ENCODE peak calls at places on chromosome 14, in nine cellular contexts. One of them, this sample, is unnamed.
A peak's percentile ranks its signal among the peaks of the same experiment; 100 is the strongest.

GRCh38 chr14:91158091-91158790 is 44.4 kb downstream of the DGLUCY start:
- DNase-seq in stimulated activated naive CD8-positive, alpha-beta T cell treated with anti-CD3 and anti-CD28 coated beads, Interleukin-15, Interleukin-2, amounts not matched to agents 100 U/mL and 50 U/mL, for 24 hours: no peak
- DNase-seq in LoVo: no peak
- DNase-seq in stimulated activated CD4-positive, alpha-beta T cell treated with anti-CD3 and anti-CD28 coated beads, TNF-alpha, amount 100 ng/mL, for 4 hours: no peak
- DNase-seq in NB4: no peak
- DNase-seq in naive thymus-derived CD8-positive, alpha-beta T cell: no peak
- DNase-seq in RCC 7860: no peak
- DNase-seq in activated T-helper 1 cell treated with anti-CD3 and anti-CD28 coated beads, Interleukin-2, amount 50 U/mL, for 16 hours: no peak
- DNase-seq in hypothalamus: no peak
- DNase-seq in this sample: no peak

GRCh38 chr14:49621114-49621881 is 699 bp downstream of the MGAT2 start:
- DNase-seq in RCC 7860: no peak
- DNase-seq in stimulated activated naive CD8-positive, alpha-beta T cell treated with anti-CD3 and anti-CD28 coated beads, Interleukin-15, Interleukin-2, amounts not matched to agents 100 U/mL and 50 U/mL, for 24 hours: peak; percentile 75
- DNase-seq in hypothalamus: no peak
- DNase-seq in stimulated activated CD4-positive, alpha-beta T cell treated with anti-CD3 and anti-CD28 coated beads, TNF-alpha, amount 100 ng/mL, for 4 hours: no peak
- DNase-seq in naive thymus-derived CD8-positive, alpha-beta T cell: no peak
- DNase-seq in activated T-helper 1 cell treated with anti-CD3 and anti-CD28 coated beads, Interleukin-2, amount 50 U/mL, for 16 hours: no peak
- DNase-seq in NB4: peak; percentile 90
- DNase-seq in LoVo: no peak
- DNase-seq in this sample: peak; percentile 49

GRCh38 chr14:73491256-73491976 is 683 bp downstream of the RIOX1 start:
- DNase-seq in naive thymus-derived CD8-positive, alpha-beta T cell: peak; percentile 56
- DNase-seq in stimulated activated CD4-positive, alpha-beta T cell treated with anti-CD3 and anti-CD28 coated beads, TNF-alpha, amount 100 ng/mL, for 4 hours: peak; percentile 48
- DNase-seq in RCC 7860: peak; percentile 10
- DNase-seq in NB4: peak; percentile 78
- DNase-seq in stimulated activated naive CD8-positive, alpha-beta T cell treated with anti-CD3 and anti-CD28 coated beads, Interleukin-15, Interleukin-2, amounts not matched to agents 100 U/mL and 50 U/mL, for 24 hours: peak; percentile 78
- DNase-seq in hypothalamus: no peak
- DNase-seq in activated T-helper 1 cell treated with anti-CD3 and anti-CD28 coated beads, Interleukin-2, amount 50 U/mL, for 16 hours: peak; percentile 58
- DNase-seq in LoVo: peak; percentile 42
- DNase-seq in this sample: peak; percentile 54

GRCh38 chr14:104048758-104049496 is 36.6 kb upstream of the ASPG start:
- DNase-seq in NB4: no peak
- DNase-seq in naive thymus-derived CD8-positive, alpha-beta T cell: no peak
- DNase-seq in activated T-helper 1 cell treated with anti-CD3 and anti-CD28 coated beads, Interleukin-2, amount 50 U/mL, for 16 hours: no peak
- DNase-seq in stimulated activated naive CD8-positive, alpha-beta T cell treated with anti-CD3 and anti-CD28 coated beads, Interleukin-15, Interleukin-2, amounts not matched to agents 100 U/mL and 50 U/mL, for 24 hours: no peak
- DNase-seq in RCC 7860: no peak
- DNase-seq in hypothalamus: no peak
- DNase-seq in stimulated activated CD4-positive, alpha-beta T cell treated with anti-CD3 and anti-CD28 coated beads, TNF-alpha, amount 100 ng/mL, for 4 hours: no peak
- DNase-seq in LoVo: no peak
- DNase-seq in this sample: no peak

GRCh38 chr14:92340938-92341337 is 18.0 kb downstream of the SLC24A4 start:
- DNase-seq in stimulated activated CD4-positive, alpha-beta T cell treated with anti-CD3 and anti-CD28 coated beads, TNF-alpha, amount 100 ng/mL, for 4 hours: no peak
- DNase-seq in stimulated activated naive CD8-positive, alpha-beta T cell treated with anti-CD3 and anti-CD28 coated beads, Interleukin-15, Interleukin-2, amounts not matched to agents 100 U/mL and 50 U/mL, for 24 hours: peak; percentile 30
- DNase-seq in activated T-helper 1 cell treated with anti-CD3 and anti-CD28 coated beads, Interleukin-2, amount 50 U/mL, for 16 hours: no peak
- DNase-seq in naive thymus-derived CD8-positive, alpha-beta T cell: no peak
- DNase-seq in LoVo: no peak
- DNase-seq in hypothalamus: no peak
- DNase-seq in NB4: no peak
- DNase-seq in RCC 7860: no peak
- DNase-seq in this sample: no peak

GRCh38 chr14:54784657-54785056 is 118.0 kb downstream of the GCH1 start:
- DNase-seq in naive thymus-derived CD8-positive, alpha-beta T cell: no peak
- DNase-seq in LoVo: no peak
- DNase-seq in NB4: no peak
- DNase-seq in stimulated activated CD4-positive, alpha-beta T cell treated with anti-CD3 and anti-CD28 coated beads, TNF-alpha, amount 100 ng/mL, for 4 hours: no peak
- DNase-seq in stimulated activated naive CD8-positive, alpha-beta T cell treated with anti-CD3 and anti-CD28 coated beads, Interleukin-15, Interleukin-2, amounts not matched to agents 100 U/mL and 50 U/mL, for 24 hours: no peak
- DNase-seq in activated T-helper 1 cell treated with anti-CD3 and anti-CD28 coated beads, Interleukin-2, amount 50 U/mL, for 16 hours: no peak
- DNase-seq in hypothalamus: no peak
- DNase-seq in RCC 7860: no peak
- DNase-seq in this sample: no peak

GRCh38 chr14:72613196-72613974 is 280.5 kb downstream of the DPF3 start:
- DNase-seq in activated T-helper 1 cell treated with anti-CD3 and anti-CD28 coated beads, Interleukin-2, amount 50 U/mL, for 16 hours: no peak
- DNase-seq in LoVo: no peak
- DNase-seq in naive thymus-derived CD8-positive, alpha-beta T cell: no peak
- DNase-seq in stimulated activated CD4-positive, alpha-beta T cell treated with anti-CD3 and anti-CD28 coated beads, TNF-alpha, amount 100 ng/mL, for 4 hours: no peak
- DNase-seq in stimulated activated naive CD8-positive, alpha-beta T cell treated with anti-CD3 and anti-CD28 coated beads, Interleukin-15, Interleukin-2, amounts not matched to agents 100 U/mL and 50 U/mL, for 24 hours: no peak
- DNase-seq in NB4: peak; percentile 52
- DNase-seq in RCC 7860: peak; percentile 8
- DNase-seq in hypothalamus: no peak
- DNase-seq in this sample: no peak

GRCh38 chr14:38212996-38213395 is 5.3 kb downstream of the SSTR1 start:
- DNase-seq in activated T-helper 1 cell treated with anti-CD3 and anti-CD28 coated beads, Interleukin-2, amount 50 U/mL, for 16 hours: no peak
- DNase-seq in NB4: no peak
- DNase-seq in hypothalamus: no peak
- DNase-seq in stimulated activated CD4-positive, alpha-beta T cell treated with anti-CD3 and anti-CD28 coated beads, TNF-alpha, amount 100 ng/mL, for 4 hours: no peak
- DNase-seq in stimulated activated naive CD8-positive, alpha-beta T cell treated with anti-CD3 and anti-CD28 coated beads, Interleukin-15, Interleukin-2, amounts not matched to agents 100 U/mL and 50 U/mL, for 24 hours: no peak
- DNase-seq in LoVo: no peak
- DNase-seq in RCC 7860: no peak
- DNase-seq in naive thymus-derived CD8-positive, alpha-beta T cell: no peak
- DNase-seq in this sample: no peak

GRCh38 chr14:100541621-100542560 is 45.3 kb downstream of the BEGAIN start:
- DNase-seq in RCC 7860: no peak
- DNase-seq in NB4: no peak
- DNase-seq in activated T-helper 1 cell treated with anti-CD3 and anti-CD28 coated beads, Interleukin-2, amount 50 U/mL, for 16 hours: no peak
- DNase-seq in LoVo: no peak
- DNase-seq in hypothalamus: no peak
- DNase-seq in stimulated activated naive CD8-positive, alpha-beta T cell treated with anti-CD3 and anti-CD28 coated beads, Interleukin-15, Interleukin-2, amounts not matched to agents 100 U/mL and 50 U/mL, for 24 hours: no peak
- DNase-seq in naive thymus-derived CD8-positive, alpha-beta T cell: no peak
- DNase-seq in stimulated activated CD4-positive, alpha-beta T cell treated with anti-CD3 and anti-CD28 coated beads, TNF-alpha, amount 100 ng/mL, for 4 hours: no peak
- DNase-seq in this sample: no peak

GRCh38 chr14:56341766-56342418 is 223.7 kb downstream of the PELI2 start:
- DNase-seq in naive thymus-derived CD8-positive, alpha-beta T cell: no peak
- DNase-seq in NB4: no peak
- DNase-seq in RCC 7860: no peak
- DNase-seq in stimulated activated naive CD8-positive, alpha-beta T cell treated with anti-CD3 and anti-CD28 coated beads, Interleukin-15, Interleukin-2, amounts not matched to agents 100 U/mL and 50 U/mL, for 24 hours: no peak
- DNase-seq in stimulated activated CD4-positive, alpha-beta T cell treated with anti-CD3 and anti-CD28 coated beads, TNF-alpha, amount 100 ng/mL, for 4 hours: no peak
- DNase-seq in LoVo: no peak
- DNase-seq in activated T-helper 1 cell treated with anti-CD3 and anti-CD28 coated beads, Interleukin-2, amount 50 U/mL, for 16 hours: no peak
- DNase-seq in hypothalamus: no peak
- DNase-seq in this sample: no peak

GRCh38 chr14:100237735-100238418 is 1.1 kb upstream of the YY1 start:
- DNase-seq in activated T-helper 1 cell treated with anti-CD3 and anti-CD28 coated beads, Interleukin-2, amount 50 U/mL, for 16 hours: peak; percentile 19
- DNase-seq in NB4: peak; percentile 80
- DNase-seq in stimulated activated CD4-positive, alpha-beta T cell treated with anti-CD3 and anti-CD28 coated beads, TNF-alpha, amount 100 ng/mL, for 4 hours: no peak
- DNase-seq in naive thymus-derived CD8-positive, alpha-beta T cell: peak; percentile 40
- DNase-seq in RCC 7860: no peak
- DNase-seq in hypothalamus: no peak
- DNase-seq in LoVo: peak; percentile 35
- DNase-seq in stimulated activated naive CD8-positive, alpha-beta T cell treated with anti-CD3 and anti-CD28 coated beads, Interleukin-15, Interleukin-2, amounts not matched to agents 100 U/mL and 50 U/mL, for 24 hours: peak; percentile 71
- DNase-seq in this sample: peak; percentile 41

GRCh38 chr14:58955294-58955821 is 233.1 kb upstream of the DAAM1 start:
- DNase-seq in RCC 7860: no peak
- DNase-seq in stimulated activated naive CD8-positive, alpha-beta T cell treated with anti-CD3 and anti-CD28 coated beads, Interleukin-15, Interleukin-2, amounts not matched to agents 100 U/mL and 50 U/mL, for 24 hours: no peak
- DNase-seq in activated T-helper 1 cell treated with anti-CD3 and anti-CD28 coated beads, Interleukin-2, amount 50 U/mL, for 16 hours: no peak
- DNase-seq in stimulated activated CD4-positive, alpha-beta T cell treated with anti-CD3 and anti-CD28 coated beads, TNF-alpha, amount 100 ng/mL, for 4 hours: no peak
- DNase-seq in hypothalamus: no peak
- DNase-seq in LoVo: no peak
- DNase-seq in naive thymus-derived CD8-positive, alpha-beta T cell: no peak
- DNase-seq in NB4: no peak
- DNase-seq in this sample: no peak

GRCh38 chr14:47596232-47596631 is 79.2 kb downstream of the MDGA2 start:
- DNase-seq in stimulated activated naive CD8-positive, alpha-beta T cell treated with anti-CD3 and anti-CD28 coated beads, Interleukin-15, Interleukin-2, amounts not matched to agents 100 U/mL and 50 U/mL, for 24 hours: no peak
- DNase-seq in LoVo: no peak
- DNase-seq in stimulated activated CD4-positive, alpha-beta T cell treated with anti-CD3 and anti-CD28 coated beads, TNF-alpha, amount 100 ng/mL, for 4 hours: no peak
- DNase-seq in hypothalamus: no peak
- DNase-seq in RCC 7860: no peak
- DNase-seq in activated T-helper 1 cell treated with anti-CD3 and anti-CD28 coated beads, Interleukin-2, amount 50 U/mL, for 16 hours: no peak
- DNase-seq in naive thymus-derived CD8-positive, alpha-beta T cell: no peak
- DNase-seq in NB4: no peak
- DNase-seq in this sample: no peak

GRCh38 chr14:88933203-88933602 is 108.8 kb downstream of the TTC8 start:
- DNase-seq in NB4: no peak
- DNase-seq in activated T-helper 1 cell treated with anti-CD3 and anti-CD28 coated beads, Interleukin-2, amount 50 U/mL, for 16 hours: no peak
- DNase-seq in naive thymus-derived CD8-positive, alpha-beta T cell: no peak
- DNase-seq in LoVo: no peak
- DNase-seq in RCC 7860: no peak
- DNase-seq in hypothalamus: no peak
- DNase-seq in stimulated activated CD4-positive, alpha-beta T cell treated with anti-CD3 and anti-CD28 coated beads, TNF-alpha, amount 100 ng/mL, for 4 hours: no peak
- DNase-seq in stimulated activated naive CD8-positive, alpha-beta T cell treated with anti-CD3 and anti-CD28 coated beads, Interleukin-15, Interleukin-2, amounts not matched to agents 100 U/mL and 50 U/mL, for 24 hours: no peak
- DNase-seq in this sample: no peak

GRCh38 chr14:24432259-24433131 is 2.7 kb downstream of the KHNYN start:
- DNase-seq in stimulated activated CD4-positive, alpha-beta T cell treated with anti-CD3 and anti-CD28 coated beads, TNF-alpha, amount 100 ng/mL, for 4 hours: no peak
- DNase-seq in RCC 7860: no peak
- DNase-seq in activated T-helper 1 cell treated with anti-CD3 and anti-CD28 coated beads, Interleukin-2, amount 50 U/mL, for 16 hours: no peak
- DNase-seq in hypothalamus: no peak
- DNase-seq in stimulated activated naive CD8-positive, alpha-beta T cell treated with anti-CD3 and anti-CD28 coated beads, Interleukin-15, Interleukin-2, amounts not matched to agents 100 U/mL and 50 U/mL, for 24 hours: no peak
- DNase-seq in NB4: no peak
- DNase-seq in LoVo: no peak
- DNase-seq in naive thymus-derived CD8-positive, alpha-beta T cell: no peak
- DNase-seq in this sample: no peak

GRCh38 chr14:90911121-90911520 is 94.9 kb upstream of the TTC7B start:
- DNase-seq in hypothalamus: no peak
- DNase-seq in stimulated activated CD4-positive, alpha-beta T cell treated with anti-CD3 and anti-CD28 coated beads, TNF-alpha, amount 100 ng/mL, for 4 hours: no peak
- DNase-seq in RCC 7860: no peak
- DNase-seq in activated T-helper 1 cell treated with anti-CD3 and anti-CD28 coated beads, Interleukin-2, amount 50 U/mL, for 16 hours: no peak
- DNase-seq in naive thymus-derived CD8-positive, alpha-beta T cell: no peak
- DNase-seq in LoVo: no peak
- DNase-seq in stimulated activated naive CD8-positive, alpha-beta T cell treated with anti-CD3 and anti-CD28 coated beads, Interleukin-15, Interleukin-2, amounts not matched to agents 100 U/mL and 50 U/mL, for 24 hours: no peak
- DNase-seq in NB4: no peak
- DNase-seq in this sample: no peak

GRCh38 chr14:68468437-68469207 is 324.2 kb downstream of the ZFP36L1 start:
- DNase-seq in NB4: no peak
- DNase-seq in hypothalamus: no peak
- DNase-seq in naive thymus-derived CD8-positive, alpha-beta T cell: no peak
- DNase-seq in stimulated activated naive CD8-positive, alpha-beta T cell treated with anti-CD3 and anti-CD28 coated beads, Interleukin-15, Interleukin-2, amounts not matched to agents 100 U/mL and 50 U/mL, for 24 hours: peak; percentile 54
- DNase-seq in RCC 7860: peak; percentile 85
- DNase-seq in activated T-helper 1 cell treated with anti-CD3 and anti-CD28 coated beads, Interleukin-2, amount 50 U/mL, for 16 hours: no peak
- DNase-seq in LoVo: no peak
- DNase-seq in stimulated activated CD4-positive, alpha-beta T cell treated with anti-CD3 and anti-CD28 coated beads, TNF-alpha, amount 100 ng/mL, for 4 hours: no peak
- DNase-seq in this sample: peak; percentile 60

GRCh38 chr14:32343926-32344430 is 14.9 kb downstream of the AKAP6 start:
- DNase-seq in NB4: no peak
- DNase-seq in LoVo: no peak
- DNase-seq in activated T-helper 1 cell treated with anti-CD3 and anti-CD28 coated beads, Interleukin-2, amount 50 U/mL, for 16 hours: no peak
- DNase-seq in RCC 7860: no peak
- DNase-seq in hypothalamus: no peak
- DNase-seq in stimulated activated naive CD8-positive, alpha-beta T cell treated with anti-CD3 and anti-CD28 coated beads, Interleukin-15, Interleukin-2, amounts not matched to agents 100 U/mL and 50 U/mL, for 24 hours: no peak
- DNase-seq in naive thymus-derived CD8-positive, alpha-beta T cell: no peak
- DNase-seq in stimulated activated CD4-positive, alpha-beta T cell treated with anti-CD3 and anti-CD28 coated beads, TNF-alpha, amount 100 ng/mL, for 4 hours: no peak
- DNase-seq in this sample: no peak

GRCh38 chr14:77541905-77542304 is 43.3 kb upstream of the ISM2 start:
- DNase-seq in naive thymus-derived CD8-positive, alpha-beta T cell: no peak
- DNase-seq in hypothalamus: no peak
- DNase-seq in NB4: no peak
- DNase-seq in LoVo: no peak
- DNase-seq in stimulated activated naive CD8-positive, alpha-beta T cell treated with anti-CD3 and anti-CD28 coated beads, Interleukin-15, Interleukin-2, amounts not matched to agents 100 U/mL and 50 U/mL, for 24 hours: no peak
- DNase-seq in RCC 7860: no peak
- DNase-seq in stimulated activated CD4-positive, alpha-beta T cell treated with anti-CD3 and anti-CD28 coated beads, TNF-alpha, amount 100 ng/mL, for 4 hours: no peak
- DNase-seq in activated T-helper 1 cell treated with anti-CD3 and anti-CD28 coated beads, Interleukin-2, amount 50 U/mL, for 16 hours: no peak
- DNase-seq in this sample: no peak

GRCh38 chr14:24343795-24344660 is 4.2 kb upstream of the RIPK3 start:
- DNase-seq in RCC 7860: no peak
- DNase-seq in LoVo: no peak
- DNase-seq in hypothalamus: no peak
- DNase-seq in stimulated activated naive CD8-positive, alpha-beta T cell treated with anti-CD3 and anti-CD28 coated beads, Interleukin-15, Interleukin-2, amounts not matched to agents 100 U/mL and 50 U/mL, for 24 hours: no peak
- DNase-seq in activated T-helper 1 cell treated with anti-CD3 and anti-CD28 coated beads, Interleukin-2, amount 50 U/mL, for 16 hours: no peak
- DNase-seq in naive thymus-derived CD8-positive, alpha-beta T cell: no peak
- DNase-seq in stimulated activated CD4-positive, alpha-beta T cell treated with anti-CD3 and anti-CD28 coated beads, TNF-alpha, amount 100 ng/mL, for 4 hours: no peak
- DNase-seq in NB4: no peak
- DNase-seq in this sample: peak; percentile 7

GRCh38 chr14:102086346-102086971 is 385 bp downstream of the HSP90AA1 start:
- DNase-seq in stimulated activated naive CD8-positive, alpha-beta T cell treated with anti-CD3 and anti-CD28 coated beads, Interleukin-15, Interleukin-2, amounts not matched to agents 100 U/mL and 50 U/mL, for 24 hours: peak; percentile 66
- DNase-seq in NB4: peak; percentile 65
- DNase-seq in LoVo: peak; percentile 26
- DNase-seq in activated T-helper 1 cell treated with anti-CD3 and anti-CD28 coated beads, Interleukin-2, amount 50 U/mL, for 16 hours: peak; percentile 56
- DNase-seq in hypothalamus: no peak
- DNase-seq in RCC 7860: no peak
- DNase-seq in naive thymus-derived CD8-positive, alpha-beta T cell: peak; percentile 67
- DNase-seq in stimulated activated CD4-positive, alpha-beta T cell treated with anti-CD3 and anti-CD28 coated beads, TNF-alpha, amount 100 ng/mL, for 4 hours: no peak
- DNase-seq in this sample: peak; percentile 33

GRCh38 chr14:84036863-84037262 is 1493.1 kb upstream of the FLRT2 start:
- DNase-seq in hypothalamus: no peak
- DNase-seq in naive thymus-derived CD8-positive, alpha-beta T cell: no peak
- DNase-seq in LoVo: no peak
- DNase-seq in stimulated activated CD4-positive, alpha-beta T cell treated with anti-CD3 and anti-CD28 coated beads, TNF-alpha, amount 100 ng/mL, for 4 hours: no peak
- DNase-seq in NB4: peak; percentile 79
- DNase-seq in activated T-helper 1 cell treated with anti-CD3 and anti-CD28 coated beads, Interleukin-2, amount 50 U/mL, for 16 hours: no peak
- DNase-seq in RCC 7860: no peak
- DNase-seq in stimulated activated naive CD8-positive, alpha-beta T cell treated with anti-CD3 and anti-CD28 coated beads, Interleukin-15, Interleukin-2, amounts not matched to agents 100 U/mL and 50 U/mL, for 24 hours: no peak
- DNase-seq in this sample: no peak

GRCh38 chr14:42174357-42174756 is 567.7 kb downstream of the LRFN5 start:
- DNase-seq in hypothalamus: no peak
- DNase-seq in naive thymus-derived CD8-positive, alpha-beta T cell: no peak
- DNase-seq in stimulated activated CD4-positive, alpha-beta T cell treated with anti-CD3 and anti-CD28 coated beads, TNF-alpha, amount 100 ng/mL, for 4 hours: no peak
- DNase-seq in NB4: no peak
- DNase-seq in RCC 7860: no peak
- DNase-seq in LoVo: no peak
- DNase-seq in stimulated activated naive CD8-positive, alpha-beta T cell treated with anti-CD3 and anti-CD28 coated beads, Interleukin-15, Interleukin-2, amounts not matched to agents 100 U/mL and 50 U/mL, for 24 hours: no peak
- DNase-seq in activated T-helper 1 cell treated with anti-CD3 and anti-CD28 coated beads, Interleukin-2, amount 50 U/mL, for 16 hours: no peak
- DNase-seq in this sample: no peak

GRCh38 chr14:98022541-98023520 is 1225.6 kb downstream of the VRK1 start:
- DNase-seq in NB4: no peak
- DNase-seq in hypothalamus: no peak
- DNase-seq in stimulated activated naive CD8-positive, alpha-beta T cell treated with anti-CD3 and anti-CD28 coated beads, Interleukin-15, Interleukin-2, amounts not matched to agents 100 U/mL and 50 U/mL, for 24 hours: no peak
- DNase-seq in LoVo: no peak
- DNase-seq in naive thymus-derived CD8-positive, alpha-beta T cell: no peak
- DNase-seq in RCC 7860: no peak
- DNase-seq in activated T-helper 1 cell treated with anti-CD3 and anti-CD28 coated beads, Interleukin-2, amount 50 U/mL, for 16 hours: no peak
- DNase-seq in stimulated activated CD4-positive, alpha-beta T cell treated with anti-CD3 and anti-CD28 coated beads, TNF-alpha, amount 100 ng/mL, for 4 hours: no peak
- DNase-seq in this sample: no peak

GRCh38 chr14:102431751-102432150 is 69.0 kb downstream of the TECPR2 start:
- DNase-seq in hypothalamus: no peak
- DNase-seq in RCC 7860: no peak
- DNase-seq in naive thymus-derived CD8-positive, alpha-beta T cell: no peak
- DNase-seq in activated T-helper 1 cell treated with anti-CD3 and anti-CD28 coated beads, Interleukin-2, amount 50 U/mL, for 16 hours: no peak
- DNase-seq in stimulated activated CD4-positive, alpha-beta T cell treated with anti-CD3 and anti-CD28 coated beads, TNF-alpha, amount 100 ng/mL, for 4 hours: no peak
- DNase-seq in NB4: no peak
- DNase-seq in LoVo: no peak
- DNase-seq in stimulated activated naive CD8-positive, alpha-beta T cell treated with anti-CD3 and anti-CD28 coated beads, Interleukin-15, Interleukin-2, amounts not matched to agents 100 U/mL and 50 U/mL, for 24 hours: no peak
- DNase-seq in this sample: no peak

GRCh38 chr14:21300892-21301291 is 21.0 kb downstream of the RPGRIP1 start:
- DNase-seq in stimulated activated CD4-positive, alpha-beta T cell treated with anti-CD3 and anti-CD28 coated beads, TNF-alpha, amount 100 ng/mL, for 4 hours: no peak
- DNase-seq in hypothalamus: no peak
- DNase-seq in stimulated activated naive CD8-positive, alpha-beta T cell treated with anti-CD3 and anti-CD28 coated beads, Interleukin-15, Interleukin-2, amounts not matched to agents 100 U/mL and 50 U/mL, for 24 hours: peak; percentile 51
- DNase-seq in naive thymus-derived CD8-positive, alpha-beta T cell: peak; percentile 19
- DNase-seq in NB4: peak; percentile 69
- DNase-seq in activated T-helper 1 cell treated with anti-CD3 and anti-CD28 coated beads, Interleukin-2, amount 50 U/mL, for 16 hours: peak; percentile 6
- DNase-seq in RCC 7860: no peak
- DNase-seq in LoVo: no peak
- DNase-seq in this sample: no peak

GRCh38 chr14:53020193-53020932 is 69.5 kb upstream of the FERMT2 start:
- DNase-seq in stimulated activated naive CD8-positive, alpha-beta T cell treated with anti-CD3 and anti-CD28 coated beads, Interleukin-15, Interleukin-2, amounts not matched to agents 100 U/mL and 50 U/mL, for 24 hours: no peak
- DNase-seq in LoVo: no peak
- DNase-seq in naive thymus-derived CD8-positive, alpha-beta T cell: no peak
- DNase-seq in NB4: no peak
- DNase-seq in activated T-helper 1 cell treated with anti-CD3 and anti-CD28 coated beads, Interleukin-2, amount 50 U/mL, for 16 hours: no peak
- DNase-seq in stimulated activated CD4-positive, alpha-beta T cell treated with anti-CD3 and anti-CD28 coated beads, TNF-alpha, amount 100 ng/mL, for 4 hours: no peak
- DNase-seq in hypothalamus: no peak
- DNase-seq in RCC 7860: no peak
- DNase-seq in this sample: no peak

GRCh38 chr14:94682061-94682516 is 69.9 kb downstream of the SERPINA3 start:
- DNase-seq in activated T-helper 1 cell treated with anti-CD3 and anti-CD28 coated beads, Interleukin-2, amount 50 U/mL, for 16 hours: no peak
- DNase-seq in NB4: no peak
- DNase-seq in hypothalamus: no peak
- DNase-seq in LoVo: no peak
- DNase-seq in stimulated activated CD4-positive, alpha-beta T cell treated with anti-CD3 and anti-CD28 coated beads, TNF-alpha, amount 100 ng/mL, for 4 hours: no peak
- DNase-seq in naive thymus-derived CD8-positive, alpha-beta T cell: no peak
- DNase-seq in stimulated activated naive CD8-positive, alpha-beta T cell treated with anti-CD3 and anti-CD28 coated beads, Interleukin-15, Interleukin-2, amounts not matched to agents 100 U/mL and 50 U/mL, for 24 hours: no peak
- DNase-seq in RCC 7860: no peak
- DNase-seq in this sample: no peak

GRCh38 chr14:56949828-56950227 is 139.5 kb upstream of the OTX2 start:
- DNase-seq in stimulated activated CD4-positive, alpha-beta T cell treated with anti-CD3 and anti-CD28 coated beads, TNF-alpha, amount 100 ng/mL, for 4 hours: no peak
- DNase-seq in hypothalamus: no peak
- DNase-seq in NB4: no peak
- DNase-seq in LoVo: peak; percentile 58
- DNase-seq in stimulated activated naive CD8-positive, alpha-beta T cell treated with anti-CD3 and anti-CD28 coated beads, Interleukin-15, Interleukin-2, amounts not matched to agents 100 U/mL and 50 U/mL, for 24 hours: no peak
- DNase-seq in activated T-helper 1 cell treated with anti-CD3 and anti-CD28 coated beads, Interleukin-2, amount 50 U/mL, for 16 hours: no peak
- DNase-seq in RCC 7860: no peak
- DNase-seq in naive thymus-derived CD8-positive, alpha-beta T cell: no peak
- DNase-seq in this sample: peak; percentile 51

GRCh38 chr14:65961004-65961403 is 525.2 kb upstream of the CCDC196 start:
- DNase-seq in stimulated activated CD4-positive, alpha-beta T cell treated with anti-CD3 and anti-CD28 coated beads, TNF-alpha, amount 100 ng/mL, for 4 hours: peak; percentile 50
- DNase-seq in RCC 7860: no peak
- DNase-seq in stimulated activated naive CD8-positive, alpha-beta T cell treated with anti-CD3 and anti-CD28 coated beads, Interleukin-15, Interleukin-2, amounts not matched to agents 100 U/mL and 50 U/mL, for 24 hours: peak; percentile 85
- DNase-seq in hypothalamus: no peak
- DNase-seq in activated T-helper 1 cell treated with anti-CD3 and anti-CD28 coated beads, Interleukin-2, amount 50 U/mL, for 16 hours: peak; percentile 54
- DNase-seq in NB4: peak; percentile 62
- DNase-seq in naive thymus-derived CD8-positive, alpha-beta T cell: peak; percentile 61
- DNase-seq in LoVo: no peak
- DNase-seq in this sample: peak; percentile 9